ENCODE peak calls at places on chromosomes 4 and X, in nine cellular contexts. One of them, this sample, is unnamed.

GRCh38 chrX:18410038-18410437 is 15.4 kb upstream of the CDKL5 start:
- DNase-seq in amniotic epithelial cell: peak; percentile 41
- DNase-seq in tibial artery: no peak
- DNase-seq in epithelial cell of prostate: no peak
- DNase-seq in SJSA1: no peak
- DNase-seq in activated naive CD4-positive, alpha-beta T cell: no peak
- DNase-seq in IMR-90: peak; percentile 55
- DNase-seq in D341Med: no peak
- DNase-seq in right lobe of liver: no peak
- DNase-seq in this sample: no peak

GRCh38 chrX:110359273-110359672 is 625 bp downstream of the RTL9 start:
- DNase-seq in amniotic epithelial cell: no peak
- DNase-seq in tibial artery: no peak
- DNase-seq in epithelial cell of prostate: no peak
- DNase-seq in SJSA1: no peak
- DNase-seq in activated naive CD4-positive, alpha-beta T cell: no peak
- DNase-seq in IMR-90: no peak
- DNase-seq in D341Med: no peak
- DNase-seq in right lobe of liver: no peak
- DNase-seq in this sample: no peak

GRCh38 chr4:100278567-100278966 is 88.3 kb upstream of the DDIT4L start:
- DNase-seq in amniotic epithelial cell: no peak
- DNase-seq in tibial artery: no peak
- DNase-seq in epithelial cell of prostate: peak; percentile 59
- DNase-seq in SJSA1: no peak
- DNase-seq in activated naive CD4-positive, alpha-beta T cell: no peak
- DNase-seq in IMR-90: no peak
- DNase-seq in D341Med: no peak
- DNase-seq in right lobe of liver: no peak
- DNase-seq in this sample: no peak

GRCh38 chr4:1369091-1369450 is 22.1 kb downstream of the UVSSA start:
- DNase-seq in amniotic epithelial cell: no peak
- DNase-seq in tibial artery: no peak
- DNase-seq in epithelial cell of prostate: no peak
- DNase-seq in SJSA1: no peak
- DNase-seq in activated naive CD4-positive, alpha-beta T cell: no peak
- DNase-seq in IMR-90: no peak
- DNase-seq in D341Med: no peak
- DNase-seq in right lobe of liver: peak; percentile 40
- DNase-seq in this sample: no peak

GRCh38 chr4:128220286-128221235 is 67.1 kb downstream of the PGRMC2 start:
- DNase-seq in amniotic epithelial cell: peak; percentile 84
- DNase-seq in tibial artery: no peak
- DNase-seq in epithelial cell of prostate: no peak
- DNase-seq in SJSA1: peak; percentile 70
- DNase-seq in activated naive CD4-positive, alpha-beta T cell: no peak
- DNase-seq in IMR-90: peak; percentile 75
- DNase-seq in D341Med: peak; percentile 42
- DNase-seq in right lobe of liver: no peak
- DNase-seq in this sample: no peak

GRCh38 chr4:38889143-38889542 is 21.5 kb downstream of the FAM114A1 start:
- DNase-seq in amniotic epithelial cell: peak; percentile 86
- DNase-seq in tibial artery: no peak
- DNase-seq in epithelial cell of prostate: peak; percentile 57
- DNase-seq in SJSA1: peak; percentile 58
- DNase-seq in activated naive CD4-positive, alpha-beta T cell: no peak
- DNase-seq in IMR-90: peak; percentile 87
- DNase-seq in D341Med: no peak
- DNase-seq in right lobe of liver: no peak
- DNase-seq in this sample: no peak

GRCh38 chrX:52852110-52852872 is 15.6 kb downstream of the XAGE3 start:
- DNase-seq in amniotic epithelial cell: peak; percentile 1
- DNase-seq in tibial artery: no peak
- DNase-seq in epithelial cell of prostate: no peak
- DNase-seq in SJSA1: peak; percentile 48
- DNase-seq in activated naive CD4-positive, alpha-beta T cell: no peak
- DNase-seq in IMR-90: peak; percentile 43
- DNase-seq in D341Med: no peak
- DNase-seq in right lobe of liver: no peak
- DNase-seq in this sample: no peak

GRCh38 chr4:174423257-174423944 is 98.9 kb downstream of the HPGD start:
- DNase-seq in amniotic epithelial cell: peak; percentile 66
- DNase-seq in tibial artery: peak; percentile 42
- DNase-seq in epithelial cell of prostate: peak; percentile 98
- DNase-seq in SJSA1: peak; percentile 70
- DNase-seq in activated naive CD4-positive, alpha-beta T cell: no peak
- DNase-seq in IMR-90: peak; percentile 5
- DNase-seq in D341Med: no peak
- DNase-seq in right lobe of liver: no peak
- DNase-seq in this sample: no peak

GRCh38 chr4:83850435-83850834 is 314.5 kb downstream of the GPAT3 start:
- DNase-seq in amniotic epithelial cell: no peak
- DNase-seq in tibial artery: no peak
- DNase-seq in epithelial cell of prostate: no peak
- DNase-seq in SJSA1: peak; percentile 55
- DNase-seq in activated naive CD4-positive, alpha-beta T cell: no peak
- DNase-seq in IMR-90: peak; percentile 52
- DNase-seq in D341Med: no peak
- DNase-seq in right lobe of liver: no peak
- DNase-seq in this sample: no peak

GRCh38 chr4:22500128-22500611 is 15.7 kb downstream of the ADGRA3 start:
- DNase-seq in amniotic epithelial cell: no peak
- DNase-seq in tibial artery: no peak
- DNase-seq in epithelial cell of prostate: no peak
- DNase-seq in SJSA1: no peak
- DNase-seq in activated naive CD4-positive, alpha-beta T cell: no peak
- DNase-seq in IMR-90: no peak
- DNase-seq in D341Med: no peak
- DNase-seq in right lobe of liver: no peak
- DNase-seq in this sample: no peak

GRCh38 chr4:40586034-40586433 is 43.6 kb downstream of the RBM47 start:
- DNase-seq in amniotic epithelial cell: peak; percentile 79
- DNase-seq in tibial artery: no peak
- DNase-seq in epithelial cell of prostate: no peak
- DNase-seq in SJSA1: no peak
- DNase-seq in activated naive CD4-positive, alpha-beta T cell: no peak
- DNase-seq in IMR-90: peak; percentile 47
- DNase-seq in D341Med: no peak
- DNase-seq in right lobe of liver: no peak
- DNase-seq in this sample: no peak

GRCh38 chrX:111318901-111319300 is 48.6 kb upstream of the CAPN6 start:
- DNase-seq in amniotic epithelial cell: no peak
- DNase-seq in tibial artery: no peak
- DNase-seq in epithelial cell of prostate: no peak
- DNase-seq in SJSA1: no peak
- DNase-seq in activated naive CD4-positive, alpha-beta T cell: no peak
- DNase-seq in IMR-90: no peak
- DNase-seq in D341Med: no peak
- DNase-seq in right lobe of liver: no peak
- DNase-seq in this sample: no peak

GRCh38 chrX:16208601-16209000 is 41.3 kb downstream of the MAGEB17 start:
- DNase-seq in amniotic epithelial cell: no peak
- DNase-seq in tibial artery: no peak
- DNase-seq in epithelial cell of prostate: no peak
- DNase-seq in SJSA1: no peak
- DNase-seq in activated naive CD4-positive, alpha-beta T cell: no peak
- DNase-seq in IMR-90: no peak
- DNase-seq in D341Med: no peak
- DNase-seq in right lobe of liver: no peak
- DNase-seq in this sample: no peak

GRCh38 chr4:119592708-119593298 is 35.8 kb downstream of the PDE5A start:
- DNase-seq in amniotic epithelial cell: peak; percentile 90
- DNase-seq in tibial artery: no peak
- DNase-seq in epithelial cell of prostate: no peak
- DNase-seq in SJSA1: no peak
- DNase-seq in activated naive CD4-positive, alpha-beta T cell: no peak
- DNase-seq in IMR-90: peak; percentile 55
- DNase-seq in D341Med: no peak
- DNase-seq in right lobe of liver: no peak
- DNase-seq in this sample: no peak

GRCh38 chr4:84379881-84380618 is 119.0 kb downstream of the NKX6-1 start:
- DNase-seq in amniotic epithelial cell: peak; percentile 37
- DNase-seq in tibial artery: no peak
- DNase-seq in epithelial cell of prostate: no peak
- DNase-seq in SJSA1: no peak
- DNase-seq in activated naive CD4-positive, alpha-beta T cell: no peak
- DNase-seq in IMR-90: no peak
- DNase-seq in D341Med: no peak
- DNase-seq in right lobe of liver: no peak
- DNase-seq in this sample: no peak

GRCh38 chr4:610411-611261 is 14.7 kb upstream of the PDE6B start:
- DNase-seq in amniotic epithelial cell: no peak
- DNase-seq in tibial artery: no peak
- DNase-seq in epithelial cell of prostate: peak; percentile 66
- DNase-seq in SJSA1: no peak
- DNase-seq in activated naive CD4-positive, alpha-beta T cell: no peak
- DNase-seq in IMR-90: peak; percentile 49
- DNase-seq in D341Med: no peak
- DNase-seq in right lobe of liver: no peak
- DNase-seq in this sample: no peak

GRCh38 chrX:97308161-97308560 is 424.5 kb downstream of the RPA4 start:
- DNase-seq in amniotic epithelial cell: peak; percentile 82
- DNase-seq in tibial artery: no peak
- DNase-seq in epithelial cell of prostate: no peak
- DNase-seq in SJSA1: no peak
- DNase-seq in activated naive CD4-positive, alpha-beta T cell: no peak
- DNase-seq in IMR-90: peak; percentile 17
- DNase-seq in D341Med: no peak
- DNase-seq in right lobe of liver: no peak
- DNase-seq in this sample: no peak

GRCh38 chr4:108355523-108356208 is 186.9 kb upstream of the LEF1 start:
- DNase-seq in amniotic epithelial cell: no peak
- DNase-seq in tibial artery: no peak
- DNase-seq in epithelial cell of prostate: no peak
- DNase-seq in SJSA1: no peak
- DNase-seq in activated naive CD4-positive, alpha-beta T cell: peak; percentile 24
- DNase-seq in IMR-90: no peak
- DNase-seq in D341Med: no peak
- DNase-seq in right lobe of liver: no peak
- DNase-seq in this sample: peak; percentile 25

GRCh38 chr4:85411386-85411785 is 63.6 kb upstream of the ARHGAP24 start:
- DNase-seq in amniotic epithelial cell: no peak
- DNase-seq in tibial artery: no peak
- DNase-seq in epithelial cell of prostate: no peak
- DNase-seq in SJSA1: no peak
- DNase-seq in activated naive CD4-positive, alpha-beta T cell: no peak
- DNase-seq in IMR-90: no peak
- DNase-seq in D341Med: no peak
- DNase-seq in right lobe of liver: no peak
- DNase-seq in this sample: no peak

GRCh38 chr4:7389719-7390118 is 45.0 kb downstream of the PSAPL1 start:
- DNase-seq in amniotic epithelial cell: no peak
- DNase-seq in tibial artery: peak; percentile 16
- DNase-seq in epithelial cell of prostate: no peak
- DNase-seq in SJSA1: no peak
- DNase-seq in activated naive CD4-positive, alpha-beta T cell: no peak
- DNase-seq in IMR-90: no peak
- DNase-seq in D341Med: peak; percentile 20
- DNase-seq in right lobe of liver: no peak
- DNase-seq in this sample: no peak

GRCh38 chr4:110793381-110793801 is 170.5 kb upstream of the PITX2 start:
- DNase-seq in amniotic epithelial cell: peak; percentile 95
- DNase-seq in tibial artery: no peak
- DNase-seq in epithelial cell of prostate: no peak
- DNase-seq in SJSA1: peak; percentile 55
- DNase-seq in activated naive CD4-positive, alpha-beta T cell: no peak
- DNase-seq in IMR-90: peak; percentile 17
- DNase-seq in D341Med: no peak
- DNase-seq in right lobe of liver: no peak
- DNase-seq in this sample: no peak

GRCh38 chrX:10240918-10241317 is 84.1 kb downstream of the CLCN4 start:
- DNase-seq in amniotic epithelial cell: peak; percentile 85
- DNase-seq in tibial artery: no peak
- DNase-seq in epithelial cell of prostate: no peak
- DNase-seq in SJSA1: peak; percentile 27
- DNase-seq in activated naive CD4-positive, alpha-beta T cell: no peak
- DNase-seq in IMR-90: peak; percentile 94
- DNase-seq in D341Med: no peak
- DNase-seq in right lobe of liver: no peak
- DNase-seq in this sample: no peak

GRCh38 chrX:94854251-94854650 is 1180.2 kb downstream of the FAM133A start:
- DNase-seq in amniotic epithelial cell: no peak
- DNase-seq in tibial artery: no peak
- DNase-seq in epithelial cell of prostate: no peak
- DNase-seq in SJSA1: no peak
- DNase-seq in activated naive CD4-positive, alpha-beta T cell: no peak
- DNase-seq in IMR-90: no peak
- DNase-seq in D341Med: no peak
- DNase-seq in right lobe of liver: no peak
- DNase-seq in this sample: no peak

GRCh38 chr4:181957088-181957487 is 286.1 kb upstream of the TENM3 start:
- DNase-seq in amniotic epithelial cell: peak; percentile 78
- DNase-seq in tibial artery: no peak
- DNase-seq in epithelial cell of prostate: no peak
- DNase-seq in SJSA1: peak; percentile 89
- DNase-seq in activated naive CD4-positive, alpha-beta T cell: no peak
- DNase-seq in IMR-90: peak; percentile 78
- DNase-seq in D341Med: no peak
- DNase-seq in right lobe of liver: no peak
- DNase-seq in this sample: no peak

GRCh38 chr4:145766273-145766672 is 86.3 kb downstream of the C4orf51 start:
- DNase-seq in amniotic epithelial cell: no peak
- DNase-seq in tibial artery: no peak
- DNase-seq in epithelial cell of prostate: no peak
- DNase-seq in SJSA1: no peak
- DNase-seq in activated naive CD4-positive, alpha-beta T cell: no peak
- DNase-seq in IMR-90: no peak
- DNase-seq in D341Med: no peak
- DNase-seq in right lobe of liver: no peak
- DNase-seq in this sample: no peak

GRCh38 chr4:7370038-7370437 is 64.7 kb downstream of the PSAPL1 start:
- DNase-seq in amniotic epithelial cell: no peak
- DNase-seq in tibial artery: no peak
- DNase-seq in epithelial cell of prostate: no peak
- DNase-seq in SJSA1: no peak
- DNase-seq in activated naive CD4-positive, alpha-beta T cell: no peak
- DNase-seq in IMR-90: no peak
- DNase-seq in D341Med: no peak
- DNase-seq in right lobe of liver: no peak
- DNase-seq in this sample: no peak

GRCh38 chr4:152293527-152293926 is 242.4 kb downstream of the FBXW7 start:
- DNase-seq in amniotic epithelial cell: no peak
- DNase-seq in tibial artery: no peak
- DNase-seq in epithelial cell of prostate: no peak
- DNase-seq in SJSA1: no peak
- DNase-seq in activated naive CD4-positive, alpha-beta T cell: no peak
- DNase-seq in IMR-90: no peak
- DNase-seq in D341Med: no peak
- DNase-seq in right lobe of liver: no peak
- DNase-seq in this sample: no peak

GRCh38 chrX:118116308-118117068 is at the start of gene KLHL13:
- DNase-seq in amniotic epithelial cell: no peak
- DNase-seq in tibial artery: peak; percentile 26
- DNase-seq in epithelial cell of prostate: no peak
- DNase-seq in SJSA1: peak; percentile 65
- DNase-seq in activated naive CD4-positive, alpha-beta T cell: peak; percentile 22
- DNase-seq in IMR-90: peak; percentile 18
- DNase-seq in D341Med: peak; percentile 35
- DNase-seq in right lobe of liver: peak; percentile 57
- DNase-seq in this sample: no peak

GRCh38 chr4:143348233-143349077 is 11.8 kb downstream of the GAB1 start:
- DNase-seq in amniotic epithelial cell: no peak
- DNase-seq in tibial artery: no peak
- DNase-seq in epithelial cell of prostate: no peak
- DNase-seq in SJSA1: no peak
- DNase-seq in activated naive CD4-positive, alpha-beta T cell: no peak
- DNase-seq in IMR-90: no peak
- DNase-seq in D341Med: no peak
- DNase-seq in right lobe of liver: no peak
- DNase-seq in this sample: no peak

GRCh38 chr4:76238236-76238635 is 13.3 kb upstream of the FAM47E start:
- DNase-seq in amniotic epithelial cell: no peak
- DNase-seq in tibial artery: no peak
- DNase-seq in epithelial cell of prostate: no peak
- DNase-seq in SJSA1: no peak
- DNase-seq in activated naive CD4-positive, alpha-beta T cell: no peak
- DNase-seq in IMR-90: no peak
- DNase-seq in D341Med: no peak
- DNase-seq in right lobe of liver: no peak
- DNase-seq in this sample: no peak

GRCh38 chr4:6795821-6796220 is 13.3 kb downstream of the KIAA0232 start:
- DNase-seq in amniotic epithelial cell: no peak
- DNase-seq in tibial artery: no peak
- DNase-seq in epithelial cell of prostate: no peak
- DNase-seq in SJSA1: no peak
- DNase-seq in activated naive CD4-positive, alpha-beta T cell: no peak
- DNase-seq in IMR-90: no peak
- DNase-seq in D341Med: no peak
- DNase-seq in right lobe of liver: no peak
- DNase-seq in this sample: no peak